ENCODE peak calls at places on chromosomes 4 and X, in nine cellular contexts. One of them, this sample, is unnamed.

GRCh38 chr4:138645289-138645688 is 370.3 kb upstream of the NOCT start:
- DNase-seq in OCI-LY7: no peak
- DNase-seq in SK-N-SH: no peak
- DNase-seq in neural progenitor cell: no peak
- DNase-seq in H1: no peak
- DNase-seq in astrocyte: peak
- DNase-seq in mesenchymal stem cell: peak
- DNase-seq in mesendoderm: no peak
- DNase-seq in GM12878: no peak
- DNase-seq in this sample: no peak

GRCh38 chrX:254630-255215 is 26.5 kb upstream of the PLCXD1 start:
- DNase-seq in OCI-LY7: no peak
- DNase-seq in SK-N-SH: no peak
- DNase-seq in neural progenitor cell: no peak
- DNase-seq in H1: no peak
- DNase-seq in astrocyte: no peak
- DNase-seq in mesenchymal stem cell: no peak
- DNase-seq in mesendoderm: no peak
- DNase-seq in GM12878: no peak
- DNase-seq in this sample: peak

GRCh38 chr4:142194905-142195304 is 558.5 kb downstream of the IL15 start:
- DNase-seq in OCI-LY7: no peak
- DNase-seq in SK-N-SH: no peak
- DNase-seq in neural progenitor cell: no peak
- DNase-seq in H1: no peak
- DNase-seq in astrocyte: peak
- DNase-seq in mesenchymal stem cell: no peak
- DNase-seq in mesendoderm: no peak
- DNase-seq in GM12878: no peak
- DNase-seq in this sample: no peak

GRCh38 chr4:176492648-176493302 is 173.0 kb downstream of the SPCS3 start:
- DNase-seq in OCI-LY7: no peak
- DNase-seq in SK-N-SH: no peak
- DNase-seq in neural progenitor cell: no peak
- DNase-seq in H1: no peak
- DNase-seq in astrocyte: peak
- DNase-seq in mesenchymal stem cell: peak
- DNase-seq in mesendoderm: no peak
- DNase-seq in GM12878: peak
- DNase-seq in this sample: no peak

GRCh38 chr4:32393806-32394205 is 1673.6 kb downstream of the PCDH7 start:
- DNase-seq in OCI-LY7: no peak
- DNase-seq in SK-N-SH: no peak
- DNase-seq in neural progenitor cell: no peak
- DNase-seq in H1: no peak
- DNase-seq in astrocyte: no peak
- DNase-seq in mesenchymal stem cell: no peak
- DNase-seq in mesendoderm: no peak
- DNase-seq in GM12878: no peak
- DNase-seq in this sample: no peak

GRCh38 chrX:7647826-7648225 is 195.1 kb upstream of the VCX start:
- DNase-seq in OCI-LY7: no peak
- DNase-seq in SK-N-SH: no peak
- DNase-seq in neural progenitor cell: peak
- DNase-seq in H1: no peak
- DNase-seq in astrocyte: no peak
- DNase-seq in mesenchymal stem cell: no peak
- DNase-seq in mesendoderm: no peak
- DNase-seq in GM12878: no peak
- DNase-seq in this sample: no peak

GRCh38 chr4:86044593-86044985 is 315.3 kb downstream of the MAPK10 start:
- DNase-seq in OCI-LY7: no peak
- DNase-seq in SK-N-SH: no peak
- DNase-seq in neural progenitor cell: no peak
- DNase-seq in H1: no peak
- DNase-seq in astrocyte: no peak
- DNase-seq in mesenchymal stem cell: no peak
- DNase-seq in mesendoderm: no peak
- DNase-seq in GM12878: no peak
- DNase-seq in this sample: peak

GRCh38 chr4:1882850-1883271 is 11.7 kb downstream of the NSD2 start:
- DNase-seq in OCI-LY7: no peak
- DNase-seq in SK-N-SH: no peak
- DNase-seq in neural progenitor cell: no peak
- DNase-seq in H1: no peak
- DNase-seq in astrocyte: no peak
- DNase-seq in mesenchymal stem cell: no peak
- DNase-seq in mesendoderm: no peak
- DNase-seq in GM12878: no peak
- DNase-seq in this sample: peak

GRCh38 chrX:109847257-109848187 is 114.5 kb upstream of the ACSL4 start:
- DNase-seq in OCI-LY7: no peak
- DNase-seq in SK-N-SH: no peak
- DNase-seq in neural progenitor cell: no peak
- DNase-seq in H1: no peak
- DNase-seq in astrocyte: peak
- DNase-seq in mesenchymal stem cell: peak
- DNase-seq in mesendoderm: peak
- DNase-seq in GM12878: no peak
- DNase-seq in this sample: no peak

GRCh38 chrX:96453139-96453538 is 231.5 kb upstream of the DIAPH2 start:
- DNase-seq in OCI-LY7: no peak
- DNase-seq in SK-N-SH: no peak
- DNase-seq in neural progenitor cell: no peak
- DNase-seq in H1: no peak
- DNase-seq in astrocyte: no peak
- DNase-seq in mesenchymal stem cell: no peak
- DNase-seq in mesendoderm: no peak
- DNase-seq in GM12878: peak
- DNase-seq in this sample: no peak
- H3K4me2 ChIP-seq in OCI-LY7: no peak
- H3K4me2 ChIP-seq in SK-N-SH: no peak
- H3K4me2 ChIP-seq in neural progenitor cell: no peak
- H3K4me2 ChIP-seq in H1: no peak
- H3K4me2 ChIP-seq in astrocyte: no peak
- H3K4me2 ChIP-seq in mesenchymal stem cell: no peak
- H3K4me2 ChIP-seq in mesendoderm: no peak
- H3K4me2 ChIP-seq in GM12878: no peak
- H3K4me2 ChIP-seq in this sample: no peak

GRCh38 chr4:10457255-10457801 is at the start of gene ZNF518B:
- DNase-seq in OCI-LY7: peak
- DNase-seq in SK-N-SH: peak
- DNase-seq in neural progenitor cell: peak
- DNase-seq in H1: no peak
- DNase-seq in astrocyte: peak
- DNase-seq in mesenchymal stem cell: peak
- DNase-seq in mesendoderm: peak
- DNase-seq in GM12878: no peak
- DNase-seq in this sample: peak
- H3K4me2 ChIP-seq in OCI-LY7: peak
- H3K4me2 ChIP-seq in SK-N-SH: peak
- H3K4me2 ChIP-seq in neural progenitor cell: peak
- H3K4me2 ChIP-seq in H1: peak
- H3K4me2 ChIP-seq in astrocyte: peak
- H3K4me2 ChIP-seq in mesenchymal stem cell: peak
- H3K4me2 ChIP-seq in mesendoderm: peak
- H3K4me2 ChIP-seq in GM12878: peak
- H3K4me2 ChIP-seq in this sample: peak

GRCh38 chr4:45345551-45345950 is 619.2 kb upstream of the GNPDA2 start:
- DNase-seq in OCI-LY7: no peak
- DNase-seq in SK-N-SH: peak
- DNase-seq in neural progenitor cell: no peak
- DNase-seq in H1: no peak
- DNase-seq in astrocyte: no peak
- DNase-seq in mesenchymal stem cell: no peak
- DNase-seq in mesendoderm: no peak
- DNase-seq in GM12878: no peak
- DNase-seq in this sample: no peak

GRCh38 chr4:45349859-45350258 is 623.5 kb upstream of the GNPDA2 start:
- DNase-seq in OCI-LY7: no peak
- DNase-seq in SK-N-SH: no peak
- DNase-seq in neural progenitor cell: no peak
- DNase-seq in H1: no peak
- DNase-seq in astrocyte: no peak
- DNase-seq in mesenchymal stem cell: no peak
- DNase-seq in mesendoderm: no peak
- DNase-seq in GM12878: no peak
- DNase-seq in this sample: no peak

GRCh38 chr4:45347056-45347455 is 620.7 kb upstream of the GNPDA2 start:
- DNase-seq in OCI-LY7: no peak
- DNase-seq in SK-N-SH: peak
- DNase-seq in neural progenitor cell: no peak
- DNase-seq in H1: no peak
- DNase-seq in astrocyte: no peak
- DNase-seq in mesenchymal stem cell: no peak
- DNase-seq in mesendoderm: no peak
- DNase-seq in GM12878: no peak
- DNase-seq in this sample: no peak

DNA sequence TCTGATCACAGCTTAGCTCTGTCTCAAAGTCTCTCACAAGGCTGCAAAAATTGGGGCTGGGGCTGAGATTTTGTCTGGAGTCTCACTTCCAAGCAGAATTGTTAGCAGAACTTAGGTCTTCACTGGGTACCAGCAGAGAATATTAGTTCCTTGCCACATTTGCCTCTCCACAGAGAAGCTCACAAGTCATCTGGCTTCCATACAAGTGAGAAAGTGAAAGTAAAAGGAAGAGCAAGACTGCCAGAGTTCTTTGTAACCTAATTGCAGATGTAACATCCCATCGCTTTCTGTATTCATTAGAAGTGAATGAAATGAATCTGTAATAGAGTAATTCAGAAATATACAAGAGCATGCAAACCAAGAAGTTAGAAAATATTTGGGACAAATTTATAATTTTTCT is 624.1 kb upstream of the GNPDA2 start:
- DNase-seq in OCI-LY7: no peak
- DNase-seq in SK-N-SH: no peak
- DNase-seq in neural progenitor cell: no peak
- DNase-seq in H1: no peak
- DNase-seq in astrocyte: peak
- DNase-seq in mesenchymal stem cell: peak
- DNase-seq in mesendoderm: no peak
- DNase-seq in GM12878: peak
- DNase-seq in this sample: no peak
- H3K4me2 ChIP-seq in OCI-LY7: no peak
- H3K4me2 ChIP-seq in SK-N-SH: peak
- H3K4me2 ChIP-seq in neural progenitor cell: no peak
- H3K4me2 ChIP-seq in H1: no peak
- H3K4me2 ChIP-seq in astrocyte: peak
- H3K4me2 ChIP-seq in mesenchymal stem cell: peak
- H3K4me2 ChIP-seq in mesendoderm: no peak
- H3K4me2 ChIP-seq in GM12878: peak
- H3K4me2 ChIP-seq in this sample: no peak

DNA sequence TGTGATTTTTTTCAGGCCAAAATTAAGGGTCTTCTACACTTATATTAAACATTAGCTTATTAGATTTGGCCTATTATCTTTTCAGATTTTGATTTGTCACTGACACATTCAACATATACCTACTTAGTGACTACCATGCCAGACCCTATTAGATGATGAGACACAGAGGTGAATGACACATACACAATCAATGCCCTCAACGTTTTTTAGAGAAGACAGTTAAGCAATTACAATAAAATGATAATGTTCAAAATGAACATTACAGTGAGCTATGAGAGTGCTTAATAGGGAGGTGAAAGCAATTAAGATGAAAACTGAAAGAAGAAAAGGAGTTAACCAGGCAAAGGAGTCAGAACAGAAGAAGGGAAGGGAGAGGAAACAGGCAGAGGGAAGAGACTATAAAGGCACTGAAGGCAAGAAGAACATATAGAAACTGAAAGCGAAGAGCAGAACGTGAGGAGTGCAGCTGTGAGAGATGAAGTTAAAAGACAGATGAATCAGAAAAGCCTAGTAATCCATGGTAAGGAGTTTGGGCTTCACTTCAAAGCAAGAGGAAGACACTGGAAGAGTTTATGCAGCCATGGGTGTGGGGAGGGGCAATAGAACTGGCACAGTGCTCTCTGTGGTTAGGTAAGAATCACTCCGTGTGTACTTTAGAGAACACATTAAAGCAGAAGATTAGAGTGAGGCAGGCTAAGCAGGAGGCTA is 119.0 kb downstream of the REELD1 start:
- DNase-seq in OCI-LY7: peak
- DNase-seq in SK-N-SH: no peak
- DNase-seq in neural progenitor cell: no peak
- DNase-seq in H1: no peak
- DNase-seq in astrocyte: peak
- DNase-seq in mesenchymal stem cell: peak
- DNase-seq in mesendoderm: no peak
- DNase-seq in GM12878: peak
- DNase-seq in this sample: peak
- H3K4me2 ChIP-seq in OCI-LY7: peak
- H3K4me2 ChIP-seq in SK-N-SH: peak
- H3K4me2 ChIP-seq in neural progenitor cell: no peak
- H3K4me2 ChIP-seq in H1: no peak
- H3K4me2 ChIP-seq in astrocyte: peak
- H3K4me2 ChIP-seq in mesenchymal stem cell: no peak
- H3K4me2 ChIP-seq in mesendoderm: no peak
- H3K4me2 ChIP-seq in GM12878: peak
- H3K4me2 ChIP-seq in this sample: peak

GRCh38 chr4:152559641-152560040 is 23.7 kb upstream of the FBXW7 start:
- DNase-seq in OCI-LY7: no peak
- DNase-seq in SK-N-SH: no peak
- DNase-seq in neural progenitor cell: no peak
- DNase-seq in H1: no peak
- DNase-seq in astrocyte: no peak
- DNase-seq in mesenchymal stem cell: no peak
- DNase-seq in mesendoderm: no peak
- DNase-seq in GM12878: no peak
- DNase-seq in this sample: no peak
- H3K4me2 ChIP-seq in OCI-LY7: no peak
- H3K4me2 ChIP-seq in SK-N-SH: no peak
- H3K4me2 ChIP-seq in neural progenitor cell: no peak
- H3K4me2 ChIP-seq in H1: no peak
- H3K4me2 ChIP-seq in astrocyte: no peak
- H3K4me2 ChIP-seq in mesenchymal stem cell: no peak
- H3K4me2 ChIP-seq in mesendoderm: no peak
- H3K4me2 ChIP-seq in GM12878: peak
- H3K4me2 ChIP-seq in this sample: no peak

DNA sequence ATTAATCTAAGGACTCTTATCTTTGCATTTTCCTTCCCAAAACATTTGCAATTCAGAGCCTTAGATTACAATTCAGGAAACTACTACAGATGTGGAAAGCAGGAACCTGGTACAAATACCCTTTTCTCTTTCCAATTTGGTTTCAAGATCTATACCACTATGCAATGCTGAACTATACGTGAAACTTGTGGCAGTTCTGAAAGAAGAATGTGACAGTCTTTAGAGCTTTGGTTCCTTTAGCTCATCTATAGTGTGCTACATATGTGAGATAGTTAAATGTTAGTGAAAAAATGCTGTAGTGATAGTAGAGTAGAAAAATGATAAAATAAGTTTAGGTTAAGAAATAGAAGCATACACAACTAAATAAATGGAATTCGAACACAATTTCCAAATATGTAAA is 50.0 kb downstream of the CXXC4 start:
- DNase-seq in OCI-LY7: no peak
- DNase-seq in SK-N-SH: no peak
- DNase-seq in neural progenitor cell: no peak
- DNase-seq in H1: no peak
- DNase-seq in astrocyte: no peak
- DNase-seq in mesenchymal stem cell: no peak
- DNase-seq in mesendoderm: no peak
- DNase-seq in GM12878: no peak
- DNase-seq in this sample: no peak
- H3K4me2 ChIP-seq in OCI-LY7: no peak
- H3K4me2 ChIP-seq in SK-N-SH: no peak
- H3K4me2 ChIP-seq in neural progenitor cell: no peak
- H3K4me2 ChIP-seq in H1: no peak
- H3K4me2 ChIP-seq in astrocyte: no peak
- H3K4me2 ChIP-seq in mesenchymal stem cell: no peak
- H3K4me2 ChIP-seq in mesendoderm: no peak
- H3K4me2 ChIP-seq in GM12878: no peak
- H3K4me2 ChIP-seq in this sample: no peak

This sample was measured in osteoblast.